ENCODE peak calls at places on chromosomes 3 and 15, in four cellular contexts. J, P, G and U are unnamed samples.

GRCh38 chr3:150605998-150606641 is 3.0 kb downstream of the SELENOT start:
- DNase-seq in J (no peak), P (peak), G (no peak), U (no peak)

GRCh38 chr15:64749167-64749566 is 26.2 kb downstream of the RBPMS2 start:
- DNase-seq in J (no peak), P (no peak), G (no peak), U (peak)

GRCh38 chr3:190739726-190740230 is 122.7 kb downstream of the GMNC start:
- DNase-seq in J (no peak), P (no peak), G (no peak), U (no peak)

GRCh38 chr3:13018039-13018431 is 55.2 kb downstream of the IQSEC1 start:
- DNase-seq in J (no peak), P (no peak), G (no peak), U (no peak)

GRCh38 chr15:101565377-101565776 is 75.9 kb upstream of the PCSK6 start:
- DNase-seq in J (no peak), P (no peak), G (no peak), U (no peak)

GRCh38 chr3:178785961-178786360 is 249.7 kb downstream of the KCNMB2 start:
- DNase-seq in J (no peak), P (no peak), G (no peak), U (no peak)

GRCh38 chr15:57607570-57608000 is 15.9 kb downstream of the MYZAP start:
- DNase-seq in J (no peak), P (no peak), G (no peak), U (peak)

GRCh38 chr3:193301441-193301840 is 60.4 kb downstream of the PLAAT1 start:
- DNase-seq in J (no peak), P (no peak), G (no peak), U (no peak)

GRCh38 chr3:66276705-66277274 is 56.0 kb downstream of the SLC25A26 start:
- DNase-seq in J (no peak), P (peak), G (no peak), U (peak)

GRCh38 chr15:40249477-40250303 is 10.8 kb downstream of the PAK6 start:
- DNase-seq in J (no peak), P (no peak), G (no peak), U (peak)

GRCh38 chr3:196322-197153 is at the start of gene CHL1:
- DNase-seq in J (peak), P (no peak), G (no peak), U (no peak)

GRCh38 chr3:126054870-126055269 is 29.1 kb downstream of the SLC41A3 start:
- DNase-seq in J (no peak), P (no peak), G (no peak), U (no peak)

GRCh38 chr15:86894269-86894668 is 814.6 kb downstream of the AGBL1 start:
- DNase-seq in J (no peak), P (no peak), G (no peak), U (peak)

GRCh38 chr15:92839696-92840095 is 60.4 kb upstream of the CHD2 start:
- DNase-seq in J (peak), P (no peak), G (no peak), U (no peak)

GRCh38 chr3:51799879-51800757 is 21.1 kb upstream of the IQCF6 start:
- DNase-seq in J (no peak), P (peak), G (peak), U (peak)

GRCh38 chr3:184572528-184573270 is 11.1 kb downstream of the EPHB3 start:
- DNase-seq in J (no peak), P (no peak), G (no peak), U (no peak)

GRCh38 chr3:63910873-63911272 is 1.3 kb downstream of the SCAANT1 start:
- DNase-seq in J (no peak), P (no peak), G (no peak), U (peak)

GRCh38 chr3:105806361-105806760 is 62.5 kb downstream of the CBLB start:
- DNase-seq in J (no peak), P (no peak), G (no peak), U (no peak)

GRCh38 chr3:42658771-42659390 is 5.4 kb downstream of the ZBTB47 start:
- DNase-seq in J (no peak), P (no peak), G (no peak), U (no peak)

GRCh38 chr3:9793161-9793781 is 389 bp downstream of the ARPC4 start:
- DNase-seq in J (no peak), P (no peak), G (no peak), U (peak)

GRCh38 chr3:9778102-9778501 is 8.4 kb upstream of the CAMK1 start:
- DNase-seq in J (no peak), P (no peak), G (no peak), U (no peak)

GRCh38 chr3:107641572-107642307 is 119.0 kb downstream of the BBX start:
- DNase-seq in J (no peak), P (no peak), G (no peak), U (no peak)

GRCh38 chr3:49140080-49140479 is 7.2 kb upstream of the LAMB2 start:
- DNase-seq in J (no peak), P (no peak), G (no peak), U (no peak)

GRCh38 chr3:144590854-144591253 is 619.2 kb downstream of the DIPK2A start:
- DNase-seq in J (no peak), P (peak), G (no peak), U (no peak)

GRCh38 chr3:52078781-52079560 is 22.6 kb upstream of the DUSP7 start:
- DNase-seq in J (no peak), P (no peak), G (no peak), U (no peak)

GRCh38 chr3:40312661-40313226 is 3.2 kb downstream of the EIF1B start:
- DNase-seq in J (no peak), P (no peak), G (no peak), U (no peak)

GRCh38 chr3:127070776-127071175 is 87.9 kb downstream of the PLXNA1 start:
- DNase-seq in J (no peak), P (no peak), G (no peak), U (no peak)

GRCh38 chr15:61227269-61228024 is 1.7 kb downstream of the RORA start:
- DNase-seq in J (no peak), P (no peak), G (no peak), U (no peak)

GRCh38 chr15:75776075-75776443 is 63.4 kb upstream of the CSPG4 start:
- DNase-seq in J (no peak), P (no peak), G (no peak), U (no peak)

GRCh38 chr3:126654571-126655393 is at the start of gene TXNRD3:
- DNase-seq in J (peak), P (peak), G (peak), U (peak)